ENCODE peak calls at places on chromosomes 2 and 18, in seven cellular contexts. A is body of pancreas; L is SJCRH30; B is ureter; P is kidney tubule cell; F is stimulated activated CD4-positive, alpha-beta T cell treated with anti-CD3 and anti-CD28 coated beads, Interleukin-15, amount 100 ng/mL, for 48 hours; E is GM23248. I is an unnamed sample.

GRCh38 chr2:55133467-55134315 is 83.4 kb upstream of the RTN4 start:
- DNase-seq in L (no peak), B (peak; percentile 69), F (peak; percentile 29), A (no peak), P (peak; percentile 64), E (peak; percentile 94), I (peak; percentile 71)

GRCh38 chr2:148524519-148524919 is 120.0 kb upstream of the EPC2 start:
- DNase-seq in E (no peak), P (no peak), A (no peak), F (no peak), B (no peak), L (no peak), I (no peak)

GRCh38 chr2:133633851-133634250 is 65.6 kb upstream of the NCKAP5 start:
- DNase-seq in P (peak; percentile 76), L (no peak), F (no peak), E (peak; percentile 86), A (no peak), B (no peak), I (no peak)

GRCh38 chr2:170362895-170363582 is 185.1 kb downstream of the MYO3B start:
- DNase-seq in E (peak; percentile 70), B (no peak), F (no peak), P (peak; percentile 45), A (no peak), L (no peak), I (no peak)

GRCh38 chr18:31637445-31637844 is 45.8 kb downstream of the TTR start:
- DNase-seq in E (no peak), A (no peak), P (no peak), F (no peak), B (no peak), L (no peak), I (no peak)

GRCh38 chr2:236670235-236670620 is 100.6 kb downstream of the ACKR3 start:
- DNase-seq in P (no peak), L (no peak), E (no peak), B (peak; percentile 37), A (no peak), F (no peak), I (peak; percentile 31)

GRCh38 chr2:7057865-7058400 is 140.7 kb downstream of the RNF144A start:
- DNase-seq in P (no peak), E (no peak), B (peak; percentile 39), F (no peak), A (no peak), L (no peak), I (no peak)

GRCh38 chr2:30366199-30366691 is 80.8 kb upstream of the LCLAT1 start:
- DNase-seq in A (no peak), E (peak; percentile 70), B (peak; percentile 38), P (peak; percentile 68), F (peak; percentile 52), L (peak; percentile 29), I (no peak)

GRCh38 chr2:116980354-116980753 is 834.1 kb upstream of the DDX18 start:
- DNase-seq in P (no peak), F (no peak), B (no peak), A (no peak), E (no peak), L (no peak), I (no peak)

GRCh38 chr2:146665801-146666200 is 1179.0 kb upstream of the ACVR2A start:
- DNase-seq in F (no peak), B (no peak), A (no peak), P (no peak), E (peak; percentile 5), L (no peak), I (no peak)

GRCh38 chr2:150548527-150548926 is 61.1 kb upstream of the RND3 start:
- DNase-seq in B (no peak), L (peak; percentile 26), P (peak; percentile 35), E (peak; percentile 39), A (no peak), F (no peak), I (no peak)

GRCh38 chr2:68806511-68807109 is 64.6 kb downstream of the BMP10 start:
- DNase-seq in P (no peak), B (no peak), F (no peak), L (no peak), E (peak; percentile 72), A (no peak), I (no peak)

GRCh38 chr2:75047189-75047812 is 88.9 kb downstream of the POLE4 start:
- DNase-seq in A (no peak), B (no peak), P (peak; percentile 49), E (peak; percentile 69), F (no peak), L (no peak), I (no peak)

GRCh38 chr2:164847291-164847690 is 5.7 kb upstream of the COBLL1 start:
- DNase-seq in A (no peak), L (no peak), F (no peak), P (no peak), E (no peak), B (no peak), I (no peak)

GRCh38 chr2:43134571-43134889 is 91.9 kb downstream of the ZFP36L2 start:
- DNase-seq in E (no peak), F (no peak), A (no peak), P (no peak), B (no peak), L (no peak), I (no peak)

GRCh38 chr2:240501531-240501991 is 56.2 kb downstream of the ANKMY1 start:
- DNase-seq in L (no peak), E (no peak), A (no peak), F (no peak), B (no peak), P (no peak), I (peak; percentile 26)

GRCh38 chr2:164903214-164903613 is 52.1 kb downstream of the SLC38A11 start:
- DNase-seq in P (no peak), A (no peak), E (peak; percentile 56), F (no peak), B (no peak), L (no peak), I (no peak)

GRCh38 chr18:54279477-54280205 is 10.3 kb downstream of the POLI start:
- DNase-seq in P (peak; percentile 96), B (no peak), F (no peak), L (no peak), E (no peak), A (no peak), I (no peak)

GRCh38 chr2:176583530-176584101 is 314.4 kb downstream of the MTX2 start:
- DNase-seq in E (peak; percentile 84), L (no peak), A (no peak), B (no peak), F (no peak), P (peak; percentile 73), I (no peak)

GRCh38 chr2:188928643-188929042 is 45.5 kb upstream of the COL3A1 start:
- DNase-seq in A (no peak), E (no peak), P (no peak), F (no peak), L (no peak), B (no peak), I (no peak)

GRCh38 chr18:8303151-8303770 is 306.0 kb upstream of the RAB12 start:
- DNase-seq in P (no peak), F (no peak), L (no peak), B (no peak), E (peak; percentile 51), A (no peak), I (no peak)

GRCh38 chr2:97914691-97915213 is 81.0 kb downstream of the TMEM131 start:
- DNase-seq in P (no peak), A (no peak), E (no peak), F (no peak), L (no peak), B (no peak), I (no peak)

GRCh38 chr2:15117409-15118030 is 443.6 kb downstream of the NBAS start:
- DNase-seq in A (no peak), P (no peak), F (no peak), E (no peak), B (no peak), L (no peak), I (no peak)

GRCh38 chr2:66472225-66472843 is 37.4 kb downstream of the MEIS1 start:
- DNase-seq in L (no peak), A (no peak), E (no peak), F (no peak), B (no peak), P (no peak), I (no peak)

GRCh38 chr2:884027-884748 is 66.5 kb upstream of the SNTG2 start:
- DNase-seq in P (no peak), E (no peak), L (no peak), B (peak; percentile 8), F (no peak), A (no peak), I (no peak)

GRCh38 chr2:201654611-201655384 is 11.5 kb upstream of the TMEM237 start:
- DNase-seq in P (peak; percentile 73), A (no peak), E (peak; percentile 86), F (no peak), B (no peak), L (no peak), I (no peak)

GRCh38 chr2:179218848-179219594 is 45.6 kb downstream of the SESTD1 start:
- DNase-seq in F (peak; percentile 23), A (peak; percentile 78), E (peak; percentile 84), P (peak; percentile 75), B (peak; percentile 72), L (peak; percentile 58), I (peak; percentile 69)

I was measured in left lobe of liver.